ENCODE peak calls at places on chromosomes 12 and 14, in five cellular contexts. K is Right ventricle myocardium superior, V is tibial artery, P is left colon, B is RCC 7860. N is an unnamed sample.

GRCh38 chr12:89882051-89882450 is 173.4 kb upstream of the ATP2B1 start:
- DNase-seq in P (no peak), B (no peak), V (no peak), K (no peak), N (no peak)

GRCh38 chr12:11639463-11639862 is 10.0 kb upstream of the ETV6 start:
- DNase-seq in K (no peak), P (no peak), B (no peak), V (no peak), N (no peak)

GRCh38 chr12:116303929-116304328 is 26.4 kb upstream of the MED13L start:
- DNase-seq in B (no peak), K (no peak), V (no peak), P (no peak), N (no peak)

GRCh38 chr12:6981152-6982052 is 10.7 kb downstream of the EMG1 start:
- DNase-seq in K (no peak), P (no peak), V (no peak), B (no peak), N (no peak)

GRCh38 chr14:75257241-75257640 is 21.4 kb upstream of the FOS start:
- DNase-seq in V (peak), P (no peak), B (peak), K (no peak), N (no peak)

GRCh38 chr14:105070760-105071137 is 5.5 kb upstream of the GPR132 start:
- DNase-seq in V (no peak), P (no peak), K (no peak), B (peak), N (no peak)

GRCh38 chr14:61505815-61506809 is 184.7 kb downstream of the PRKCH start:
- DNase-seq in K (no peak), B (peak), V (no peak), P (no peak), N (no peak)

GRCh38 chr12:89250213-89250612 is 102.1 kb downstream of the DUSP6 start:
- DNase-seq in V (no peak), K (no peak), P (no peak), B (no peak), N (no peak)

GRCh38 chr12:125467363-125467762 is 402.1 kb downstream of the AACS start:
- DNase-seq in K (no peak), B (no peak), P (no peak), V (no peak), N (no peak)

GRCh38 chr12:9786726-9787339 is 26.1 kb upstream of the CD69 start:
- DNase-seq in B (no peak), K (no peak), P (no peak), V (no peak), N (no peak)

GRCh38 chr12:47868552-47869031 is 36.2 kb downstream of the VDR start:
- DNase-seq in V (no peak), P (no peak), B (no peak), K (no peak), N (no peak)

GRCh38 chr14:55686713-55687112 is 106.7 kb downstream of the KTN1 start:
- DNase-seq in K (no peak), V (no peak), P (no peak), B (no peak), N (no peak)

GRCh38 chr12:30320561-30320960 is 375.1 kb downstream of the IPO8 start:
- DNase-seq in V (no peak), B (no peak), P (no peak), K (no peak), N (no peak)

GRCh38 chr12:452667-453210 is 7.0 kb upstream of the B4GALNT3 start:
- DNase-seq in V (no peak), P (no peak), B (no peak), K (no peak), N (no peak)

GRCh38 chr14:94304243-94304642 is 11.2 kb upstream of the SERPINA10 start:
- DNase-seq in B (no peak), K (no peak), V (no peak), P (no peak), N (no peak)

N was measured in left cardiac atrium.